ENCODE peak calls at places on chromosomes 3 and 15, in nine cellular contexts. G is pancreas, W is AG04450, D is glutamatergic neuron, K is GM12865, T is D721Med, S is transverse colon, M is H9, H is heart left ventricle. A is an unnamed sample.

GRCh38 chr3:143256416-143256815 is 136.8 kb downstream of the CHST2 start:
- DNase-seq in G (no peak), W (no peak), D (no peak), K (no peak), T (no peak), S (no peak), M (no peak), H (no peak), A (no peak)

GRCh38 chr3:115398481-115398880 is 224.8 kb upstream of the GAP43 start:
- DNase-seq in G (no peak), W (no peak), D (no peak), K (no peak), T (no peak), S (no peak), M (no peak), H (no peak), A (no peak)

GRCh38 chr3:58077586-58078285 is 69.5 kb downstream of the FLNB start:
- DNase-seq in G (no peak), W (no peak), D (no peak), K (no peak), T (no peak), S (no peak), M (no peak), H (no peak), A (no peak)

GRCh38 chr3:17469520-17469919 is 272.9 kb downstream of the TBC1D5 start:
- DNase-seq in G (no peak), W (no peak), D (no peak), K (no peak), T (no peak), S (no peak), M (no peak), H (no peak), A (no peak)

GRCh38 chr3:195556390-195556789 is 13.3 kb upstream of the PPP1R2 start:
- DNase-seq in G (no peak), W (no peak), D (no peak), K (no peak), T (no peak), S (peak; percentile 28), M (peak; percentile 60), H (no peak), A (no peak)

GRCh38 chr3:45881031-45882022 is 5.0 kb upstream of the CCR9 start:
- DNase-seq in G (no peak), W (no peak), D (no peak), K (peak; percentile 78), T (no peak), S (peak; percentile 13), M (no peak), H (no peak), A (peak; percentile 56)

GRCh38 chr3:33211444-33211843 is 7.2 kb downstream of the SUSD5 start:
- DNase-seq in G (no peak), W (peak; percentile 32), D (no peak), K (no peak), T (no peak), S (no peak), M (no peak), H (no peak), A (no peak)

GRCh38 chr3:122215592-122216298 is 32.3 kb downstream of the CASR start:
- DNase-seq in G (peak; percentile 31), W (no peak), D (no peak), K (no peak), T (no peak), S (no peak), M (no peak), H (no peak), A (no peak)

GRCh38 chr3:50436063-50436674 is 67.3 kb downstream of the CACNA2D2 start:
- DNase-seq in G (peak; percentile 85), W (no peak), D (peak; percentile 88), K (peak; percentile 51), T (peak; percentile 94), S (peak; percentile 72), M (peak; percentile 80), H (peak; percentile 52), A (peak; percentile 88)

GRCh38 chr15:53611145-53611920 is 148.1 kb downstream of the WDR72 start:
- DNase-seq in G (no peak), W (no peak), D (no peak), K (no peak), T (no peak), S (no peak), M (no peak), H (no peak), A (no peak)

GRCh38 chr3:187986514-187986934 is 167.4 kb upstream of the LPP start:
- DNase-seq in G (no peak), W (peak; percentile 55), D (no peak), K (no peak), T (no peak), S (no peak), M (no peak), H (no peak), A (no peak)

GRCh38 chr3:50273689-50274065 is 4.7 kb downstream of the SEMA3B start:
- DNase-seq in G (peak; percentile 36), W (no peak), D (no peak), K (no peak), T (no peak), S (no peak), M (no peak), H (no peak), A (no peak)

GRCh38 chr3:189233225-189233858 is 61.6 kb downstream of the TPRG1 start:
- DNase-seq in G (peak; percentile 46), W (peak; percentile 23), D (peak; percentile 54), K (peak; percentile 52), T (no peak), S (peak; percentile 64), M (peak; percentile 69), H (peak; percentile 58), A (peak; percentile 17)

GRCh38 chr3:11582123-11582968 is 61.4 kb downstream of the VGLL4 start:
- DNase-seq in G (peak; percentile 70), W (peak; percentile 75), D (no peak), K (no peak), T (no peak), S (peak; percentile 52), M (peak; percentile 61), H (peak; percentile 81), A (no peak)

GRCh38 chr3:1103525-1103924 is 10.7 kb downstream of the CNTN6 start:
- DNase-seq in G (no peak), W (no peak), D (no peak), K (no peak), T (no peak), S (no peak), M (no peak), H (no peak), A (no peak)
- TF ChIP-seq CTCF in G (no peak), W (no peak), D (no peak), K (no peak), T (no peak), S (no peak), M (peak; percentile 45), H (no peak), A (no peak)

GRCh38 chr15:87816016-87816415 is 440.5 kb downstream of the NTRK3 start:
- DNase-seq in G (no peak), W (no peak), D (no peak), K (no peak), T (no peak), S (no peak), M (no peak), H (no peak), A (no peak)

GRCh38 chr15:87816811-87817210 is 439.7 kb downstream of the NTRK3 start:
- DNase-seq in G (no peak), W (peak; percentile 90), D (no peak), K (no peak), T (no peak), S (no peak), M (no peak), H (no peak), A (no peak)

GRCh38 chr15:87817553-87817952 is 439.0 kb downstream of the NTRK3 start:
- DNase-seq in G (no peak), W (no peak), D (no peak), K (no peak), T (no peak), S (no peak), M (no peak), H (no peak), A (no peak)
- TF ChIP-seq CTCF in G (no peak), W (peak; percentile 24), D (no peak), K (no peak), T (no peak), S (no peak), M (no peak), H (no peak), A (no peak)

GRCh38 chr15:101390462-101390861 is 95.4 kb upstream of the SNRPA1 start:
- DNase-seq in G (no peak), W (no peak), D (no peak), K (no peak), T (no peak), S (no peak), M (no peak), H (no peak), A (no peak)

GRCh38 chr15:101387591-101387990 is 92.5 kb upstream of the SNRPA1 start:
- DNase-seq in G (no peak), W (no peak), D (no peak), K (no peak), T (no peak), S (no peak), M (no peak), H (no peak), A (no peak)

GRCh38 chr15:101388046-101388445 is 93.0 kb upstream of the SNRPA1 start:
- DNase-seq in G (no peak), W (no peak), D (no peak), K (no peak), T (no peak), S (no peak), M (no peak), H (no peak), A (no peak)

GRCh38 chr15:101390060-101390459 is 95.0 kb upstream of the SNRPA1 start:
- DNase-seq in G (no peak), W (no peak), D (no peak), K (no peak), T (no peak), S (peak; percentile 2), M (no peak), H (no peak), A (no peak)

GRCh38 chr15:101389362-101389761 is 94.3 kb upstream of the SNRPA1 start:
- DNase-seq in G (no peak), W (no peak), D (no peak), K (no peak), T (no peak), S (no peak), M (no peak), H (no peak), A (no peak)
- TF ChIP-seq CTCF in G (no peak), W (no peak), D (no peak), K (no peak), T (no peak), S (no peak), M (no peak), H (no peak), A (no peak)

DNA sequence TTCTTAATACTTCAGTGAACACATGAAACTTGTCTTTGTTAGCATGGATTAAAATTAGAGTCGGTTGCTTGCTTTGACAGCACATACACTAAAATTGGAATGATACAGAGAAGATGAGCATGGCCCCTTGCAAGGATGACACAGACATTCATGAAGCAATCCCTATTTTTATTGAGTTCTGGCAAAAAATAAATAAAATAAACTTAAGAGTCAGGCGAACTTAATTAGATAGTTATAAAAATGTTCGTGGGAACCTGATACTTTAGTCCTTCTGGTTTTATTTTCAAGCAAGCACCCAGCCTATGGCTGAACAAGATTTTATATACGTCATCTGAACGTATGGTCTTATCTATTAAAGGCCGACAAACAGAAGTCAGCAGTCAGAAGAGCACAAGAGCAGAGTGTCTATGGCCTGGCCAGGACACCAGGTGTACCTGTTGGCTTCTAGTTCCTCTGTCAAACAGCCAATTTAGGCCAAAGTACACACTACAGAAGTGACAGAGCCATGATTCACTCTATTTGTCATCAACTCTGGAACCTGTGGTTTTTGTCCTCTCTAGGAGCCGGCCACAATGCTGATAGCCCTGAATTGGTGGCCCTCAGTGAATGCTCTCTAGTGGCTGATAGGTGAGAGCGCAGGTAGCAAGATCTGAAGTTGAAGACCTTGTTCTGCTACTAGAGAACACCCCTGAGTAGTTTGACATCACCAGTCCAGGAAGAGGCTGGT is 64.3 kb downstream of the LEO1 start:
- DNase-seq in G (peak; percentile 85), W (no peak), D (no peak), K (no peak), T (no peak), S (peak; percentile 28), M (no peak), H (no peak), A (no peak)
- TF ChIP-seq CTCF in G (peak; percentile 16), W (no peak), D (no peak), K (no peak), T (no peak), S (peak; percentile 30), M (peak; percentile 51), H (no peak), A (no peak)

A was measured in GM10248.